ENCODE peak calls at places on chromosomes 13 and 19, in nine cellular contexts. J, R, K, M, D, P, O, T and B are unnamed samples.

GRCh38 chr19:45161715-45162463 is 1.1 kb upstream of the NKPD1 start:
- DNase-seq in J (no peak), R (no peak), K (peak), M (no peak), D (no peak), P (peak), O (peak), T (no peak), B (no peak)

GRCh38 chr19:11496391-11497163 is 9.1 kb downstream of the ZNF653 start:
- DNase-seq in J (peak), R (peak), K (peak), M (peak), D (peak), P (peak), O (peak), T (no peak), B (no peak)

GRCh38 chr13:53255795-53256194 is 227.2 kb downstream of the OLFM4 start:
- DNase-seq in J (no peak), R (no peak), K (no peak), M (no peak), D (no peak), P (no peak), O (no peak), T (no peak), B (no peak)

GRCh38 chr19:2808129-2808941 is 11.3 kb upstream of the ZNF554 start:
- DNase-seq in J (no peak), R (no peak), K (no peak), M (no peak), D (no peak), P (no peak), O (no peak), T (no peak), B (no peak)

GRCh38 chr13:49303533-49304252 is 56.0 kb downstream of the CDADC1 start:
- DNase-seq in J (no peak), R (peak), K (no peak), M (no peak), D (peak), P (no peak), O (no peak), T (no peak), B (peak)

GRCh38 chr19:45691516-45692186 is at the start of gene SNRPD2:
- DNase-seq in J (peak), R (peak), K (peak), M (peak), D (peak), P (peak), O (peak), T (peak), B (peak)

GRCh38 chr19:33410915-33411401 is 37.4 kb downstream of the CEBPG start:
- DNase-seq in J (no peak), R (no peak), K (no peak), M (no peak), D (no peak), P (no peak), O (no peak), T (no peak), B (no peak)

GRCh38 chr19:1935484-1936208 is 5.3 kb upstream of the CSNK1G2 start:
- DNase-seq in J (no peak), R (peak), K (no peak), M (no peak), D (no peak), P (peak), O (peak), T (no peak), B (no peak)

GRCh38 chr13:30179547-30180256 is 127.6 kb downstream of the KATNAL1 start:
- DNase-seq in J (no peak), R (no peak), K (no peak), M (no peak), D (no peak), P (no peak), O (no peak), T (peak), B (no peak)

GRCh38 chr13:27295660-27296059 is 25.0 kb downstream of the RASL11A start:
- DNase-seq in J (no peak), R (no peak), K (no peak), M (no peak), D (no peak), P (no peak), O (no peak), T (no peak), B (no peak)

GRCh38 chr13:23845309-23845708 is 43.9 kb downstream of the MIPEP start:
- DNase-seq in J (no peak), R (no peak), K (no peak), M (no peak), D (no peak), P (no peak), O (no peak), T (no peak), B (no peak)

GRCh38 chr13:40672310-40673060 is 6.0 kb upstream of the FOXO1 start:
- DNase-seq in J (peak), R (no peak), K (no peak), M (no peak), D (no peak), P (peak), O (no peak), T (peak), B (peak)

GRCh38 chr13:80341771-80342271 is 895 bp upstream of the SPRY2 start:
- DNase-seq in J (no peak), R (peak), K (peak), M (no peak), D (peak), P (peak), O (no peak), T (peak), B (peak)

GRCh38 chr13:100497394-100497793 is 91.2 kb downstream of the GGACT start:
- DNase-seq in J (no peak), R (no peak), K (no peak), M (no peak), D (no peak), P (no peak), O (no peak), T (no peak), B (no peak)

GRCh38 chr19:14149509-14149994 is 13.2 kb upstream of the ASF1B start:
- DNase-seq in J (no peak), R (peak), K (no peak), M (peak), D (peak), P (peak), O (peak), T (no peak), B (no peak)

GRCh38 chr19:27734496-27735220 is 1478.3 kb downstream of the UQCRFS1 start:
- DNase-seq in J (no peak), R (no peak), K (no peak), M (no peak), D (no peak), P (no peak), O (no peak), T (no peak), B (no peak)

GRCh38 chr19:50790898-50791562 is 815 bp downstream of the ACP4 start:
- DNase-seq in J (no peak), R (no peak), K (no peak), M (no peak), D (no peak), P (no peak), O (no peak), T (no peak), B (no peak)

GRCh38 chr13:63206431-63206830 is 1790.8 kb upstream of the PCDH20 start:
- DNase-seq in J (no peak), R (no peak), K (no peak), M (no peak), D (no peak), P (no peak), O (no peak), T (no peak), B (no peak)

GRCh38 chr13:98389319-98389718 is 187.6 kb downstream of the STK24 start:
- DNase-seq in J (no peak), R (no peak), K (no peak), M (no peak), D (no peak), P (no peak), O (no peak), T (no peak), B (no peak)

GRCh38 chr13:98384739-98385138 is 192.2 kb downstream of the STK24 start:
- DNase-seq in J (no peak), R (no peak), K (no peak), M (no peak), D (no peak), P (no peak), O (peak), T (no peak), B (no peak)

GRCh38 chr19:36577271-36577996 is 4.3 kb upstream of the ZNF529 start:
- DNase-seq in J (no peak), R (no peak), K (no peak), M (no peak), D (no peak), P (no peak), O (no peak), T (no peak), B (no peak)

GRCh38 chr19:53511933-53512374 is 26.0 kb upstream of the ZNF331 start:
- DNase-seq in J (no peak), R (peak), K (peak), M (peak), D (peak), P (peak), O (peak), T (peak), B (peak)

GRCh38 chr13:47215741-47216140 is 318.9 kb upstream of the HTR2A start:
- DNase-seq in J (no peak), R (no peak), K (no peak), M (no peak), D (no peak), P (peak), O (peak), T (no peak), B (peak)

GRCh38 chr19:4365341-4365740 is 22.0 kb downstream of the MPND start:
- DNase-seq in J (no peak), R (no peak), K (no peak), M (no peak), D (peak), P (no peak), O (no peak), T (no peak), B (no peak)

GRCh38 chr13:51739403-51740112 is 64.4 kb downstream of the DHRS12 start:
- DNase-seq in J (no peak), R (no peak), K (no peak), M (no peak), D (no peak), P (no peak), O (no peak), T (no peak), B (no peak)

GRCh38 chr13:111897846-111898215 is 169.1 kb upstream of the SOX1 start:
- DNase-seq in J (no peak), R (no peak), K (peak), M (no peak), D (no peak), P (no peak), O (no peak), T (no peak), B (no peak)

GRCh38 chr19:50500060-50500752 is 10.8 kb downstream of the JOSD2 start:
- DNase-seq in J (no peak), R (no peak), K (peak), M (no peak), D (no peak), P (peak), O (no peak), T (peak), B (no peak)

GRCh38 chr13:74136089-74136658 is 2.0 kb upstream of the KLF12 start:
- DNase-seq in J (no peak), R (peak), K (no peak), M (peak), D (peak), P (peak), O (peak), T (peak), B (no peak)

GRCh38 chr13:34207334-34207733 is 389.4 kb downstream of the RFC3 start:
- DNase-seq in J (peak), R (no peak), K (peak), M (no peak), D (no peak), P (no peak), O (peak), T (no peak), B (peak)

GRCh38 chr19:10408511-10409291 is 5.4 kb upstream of the CDC37 start:
- DNase-seq in J (no peak), R (peak), K (no peak), M (no peak), D (peak), P (no peak), O (no peak), T (no peak), B (no peak)

GRCh38 chr13:26987614-26988013 is 184.0 kb downstream of the USP12 start:
- DNase-seq in J (no peak), R (no peak), K (no peak), M (no peak), D (no peak), P (no peak), O (no peak), T (no peak), B (no peak)

GRCh38 chr19:12603714-12604113 is 6.9 kb downstream of the ZNF490 start:
- DNase-seq in J (no peak), R (no peak), K (no peak), M (peak), D (no peak), P (no peak), O (no peak), T (no peak), B (no peak)

GRCh38 chr13:32225494-32225931 is 89.7 kb downstream of the ZAR1L start:
- DNase-seq in J (no peak), R (no peak), K (peak), M (no peak), D (no peak), P (peak), O (peak), T (no peak), B (peak)

GRCh38 chr13:114019367-114019766 is 45.5 kb upstream of the C13orf46 start:
- DNase-seq in J (peak), R (no peak), K (no peak), M (peak), D (no peak), P (peak), O (no peak), T (no peak), B (peak)